ENCODE peak calls at places on chromosomes 2 and 18, in six cellular contexts. J is fibroblast of mammary gland, Q is nephron progenitor cell, A is mesothelial cell of epicardium, Y is HepG2, B is suprapubic skin. R is an unnamed sample.

GRCh38 chr2:102724553-102724952 is 37.3 kb upstream of the TMEM182 start:
- DNase-seq in J (no peak), A (no peak), Q (no peak), Y (no peak), B (no peak), R (no peak)

GRCh38 chr2:118750959-118751565 is 96.4 kb downstream of the EN1 start:
- DNase-seq in Y (no peak), J (peak), Q (no peak), B (no peak), A (no peak), R (no peak)

GRCh38 chr18:57025525-57025924 is 121.4 kb upstream of the BOD1L2 start:
- DNase-seq in B (no peak), Q (peak), J (peak), Y (no peak), A (no peak), R (no peak)

GRCh38 chr2:8872821-8873432 is 35.5 kb upstream of the KIDINS220 start:
- DNase-seq in J (peak), Q (no peak), A (no peak), B (no peak), Y (peak), R (no peak)

GRCh38 chr2:240993446-240994160 is 4.8 kb upstream of the SNED1 start:
- DNase-seq in Y (no peak), A (no peak), J (no peak), B (peak), Q (no peak), R (peak)

GRCh38 chr2:55428258-55428657 is 8.6 kb upstream of the CCDC88A start:
- DNase-seq in A (no peak), B (no peak), J (no peak), Q (no peak), Y (no peak), R (no peak)

GRCh38 chr2:86441789-86442641 is 844 bp downstream of the KDM3A start:
- DNase-seq in A (peak), Q (peak), Y (peak), J (peak), B (peak), R (peak)

GRCh38 chr18:62637807-62638687 is 77.3 kb upstream of the PHLPP1 start:
- DNase-seq in Y (peak), Q (no peak), J (no peak), B (no peak), A (no peak), R (no peak)

GRCh38 chr2:173159794-173160463 is 84.3 kb downstream of the MAP3K20 start:
- DNase-seq in Y (peak), B (peak), Q (no peak), A (no peak), J (peak), R (no peak)

GRCh38 chr2:226579519-226579918 is 220.1 kb downstream of the IRS1 start:
- DNase-seq in Y (no peak), B (no peak), A (no peak), J (peak), Q (no peak), R (no peak)

GRCh38 chr2:43925431-43925830 is 70.4 kb downstream of the LRPPRC start:
- DNase-seq in A (no peak), B (no peak), J (no peak), Q (no peak), Y (no peak), R (no peak)

GRCh38 chr18:13500891-13501887 is 225.2 kb downstream of the FAM210A start:
- DNase-seq in J (peak), Y (no peak), B (no peak), A (no peak), Q (no peak), R (no peak)

GRCh38 chr2:190585000-190585678 is 50.6 kb upstream of the NEMP2 start:
- DNase-seq in Q (no peak), J (no peak), B (no peak), Y (no peak), A (no peak), R (no peak)

GRCh38 chr2:182077451-182078142 is 91.9 kb downstream of the PPP1R1C start:
- DNase-seq in Y (peak), Q (peak), A (no peak), J (peak), B (no peak), R (no peak)

GRCh38 chr2:185984670-185985069 is 246.1 kb downstream of the FSIP2 start:
- DNase-seq in A (no peak), B (no peak), Y (no peak), Q (no peak), J (peak), R (no peak)

GRCh38 chr2:191860760-191861466 is 14.0 kb upstream of the CAVIN2 start:
- DNase-seq in B (no peak), A (no peak), Q (no peak), J (no peak), Y (peak), R (no peak)

GRCh38 chr18:46360102-46360699 is 256.0 kb downstream of the HAUS1 start:
- DNase-seq in Y (no peak), Q (no peak), B (no peak), J (no peak), A (no peak), R (no peak)

GRCh38 chr2:45889053-45889452 is 237.6 kb downstream of the PRKCE start:
- DNase-seq in B (no peak), Q (no peak), Y (no peak), J (no peak), A (no peak), R (no peak)

DNA sequence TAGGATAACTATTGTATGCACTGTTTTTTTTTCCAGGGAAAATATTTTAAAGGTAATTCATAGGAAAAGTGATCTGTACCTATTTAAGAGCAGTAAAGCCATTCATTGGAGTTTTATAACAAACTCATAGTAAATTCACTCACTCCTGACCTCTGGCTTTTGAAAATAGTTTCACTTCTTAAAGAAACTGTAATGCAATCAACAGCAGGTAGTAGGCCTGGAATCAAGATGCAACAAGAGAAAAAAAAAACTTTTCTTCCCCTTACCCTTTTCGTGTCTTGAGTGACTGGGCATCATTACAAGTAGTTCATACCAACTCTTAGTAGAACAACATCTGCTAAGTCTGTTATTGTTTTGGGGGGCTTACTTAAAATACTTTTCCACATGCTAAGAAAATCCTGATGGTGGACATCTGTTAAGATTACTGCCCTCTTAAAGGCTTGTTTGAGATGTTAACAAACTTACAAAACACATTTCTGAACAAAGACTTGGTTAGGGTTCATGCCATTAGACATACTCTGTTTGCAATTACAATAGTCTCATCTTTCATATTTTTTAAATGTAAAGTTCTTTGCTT is 164.2 kb upstream of the FOSL2 start:
- DNase-seq in Y (no peak), A (no peak), J (no peak), B (no peak), Q (no peak), R (no peak)
- TF ChIP-seq CTCF in Y (no peak), A (no peak), J (peak), B (no peak), Q (no peak), R (peak)

GRCh38 chr18:6521804-6522418 is 107.2 kb upstream of the L3MBTL4 start:
- DNase-seq in A (no peak), B (no peak), Y (peak), Q (peak), J (peak), R (no peak)
- TF ChIP-seq CTCF in A (peak), B (peak), Y (peak), Q (peak), J (peak), R (peak)

GRCh38 chr2:134384131-134384530 is 130.3 kb downstream of the MGAT5 start:
- DNase-seq in J (no peak), Q (no peak), A (no peak), Y (no peak), B (no peak), R (no peak)

GRCh38 chr2:134377730-134378129 is 123.9 kb downstream of the MGAT5 start:
- DNase-seq in A (no peak), Q (no peak), B (no peak), Y (no peak), J (no peak), R (no peak)

GRCh38 chr2:134379722-134380121 is 125.8 kb downstream of the MGAT5 start:
- DNase-seq in B (no peak), J (no peak), Q (no peak), Y (no peak), A (no peak), R (no peak)

GRCh38 chr2:134379293-134379692 is 125.4 kb downstream of the MGAT5 start:
- DNase-seq in A (no peak), Q (no peak), J (peak), Y (no peak), B (no peak), R (no peak)

GRCh38 chr2:134381141-134381540 is 127.3 kb downstream of the MGAT5 start:
- DNase-seq in A (no peak), B (no peak), Y (no peak), Q (no peak), J (no peak), R (no peak)
- TF ChIP-seq CTCF in A (no peak), B (no peak), Y (no peak), Q (no peak), J (no peak), R (no peak)

GRCh38 chr2:26178246-26178645 is 5.4 kb downstream of the GAREM2 start:
- DNase-seq in Q (no peak), A (no peak), J (no peak), B (peak), Y (no peak), R (no peak)
- TF ChIP-seq CTCF in Q (no peak), A (no peak), J (no peak), B (no peak), Y (no peak), R (no peak)

GRCh38 chr2:66270247-66270646 is 164.7 kb upstream of the MEIS1 start:
- DNase-seq in Q (no peak), A (no peak), Y (no peak), J (no peak), B (no peak), R (no peak)
- TF ChIP-seq CTCF in Q (no peak), A (no peak), Y (no peak), J (no peak), B (no peak), R (no peak)

DNA sequence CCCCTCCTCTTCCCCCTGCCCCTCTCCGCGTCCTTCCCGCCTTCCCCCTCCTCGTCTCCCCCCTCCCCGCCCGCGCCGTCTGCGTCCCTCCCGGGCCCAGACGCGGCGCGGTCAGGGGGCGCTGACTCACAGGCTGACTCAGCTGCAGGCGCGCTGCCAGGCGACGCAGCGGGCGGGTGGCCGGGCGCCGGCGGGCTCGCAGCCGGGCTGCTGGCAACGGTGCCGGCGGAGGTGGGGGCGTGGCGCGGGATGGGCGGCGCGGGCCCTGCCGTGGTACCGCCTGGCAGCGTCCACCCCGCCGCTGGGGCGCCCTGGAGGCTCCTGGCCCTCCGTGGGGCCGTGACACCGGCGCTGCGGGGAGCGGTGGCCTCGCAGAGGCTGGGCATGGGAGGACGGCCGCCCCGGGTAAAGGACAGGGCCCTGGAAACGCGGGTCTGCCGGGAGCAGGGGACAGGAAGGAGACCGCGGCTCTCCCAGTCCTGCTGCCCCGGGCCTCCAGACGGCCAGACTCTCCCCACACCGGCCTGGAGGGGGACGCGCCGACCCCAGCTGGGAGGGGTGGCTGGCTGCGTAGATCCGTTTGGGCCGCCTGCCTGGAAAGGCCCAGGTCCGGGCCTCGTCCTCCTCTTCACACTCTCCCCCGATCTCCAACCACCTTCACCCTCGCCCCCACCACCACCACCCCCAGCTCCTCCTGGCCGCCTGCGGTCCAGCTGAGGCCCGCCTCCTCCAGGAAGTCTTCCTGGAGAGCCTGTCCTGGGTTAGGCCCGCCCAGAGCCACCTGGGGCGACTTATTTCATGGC is 10.0 kb upstream of the PROC start:
- DNase-seq in Q (peak), B (peak), A (peak), J (peak), Y (peak), R (peak)
- TF ChIP-seq CTCF in Q (no peak), B (no peak), A (no peak), J (no peak), Y (peak), R (no peak)

DNA sequence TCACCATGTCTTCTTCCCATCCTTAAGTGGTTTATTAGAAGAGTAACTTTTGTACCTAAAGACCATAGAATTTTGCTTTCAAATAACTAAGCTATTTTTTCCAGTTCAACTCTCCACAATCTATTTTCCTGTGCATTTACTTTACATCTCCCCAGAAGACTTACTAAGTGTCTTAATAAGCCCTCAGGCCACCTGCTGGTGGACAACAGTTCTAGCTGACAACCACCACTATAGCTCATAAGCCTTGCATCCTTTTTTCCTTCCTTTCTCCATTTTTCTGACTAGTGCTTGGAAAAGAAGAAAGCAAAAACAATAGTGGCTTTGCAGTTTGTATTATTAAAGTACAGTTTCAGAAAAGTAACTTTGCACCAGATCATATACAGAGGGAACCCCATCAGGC is 149.5 kb upstream of the TMEM200C start:
- DNase-seq in A (no peak), B (no peak), J (peak), Y (peak), Q (no peak), R (no peak)
- TF ChIP-seq CTCF in A (no peak), B (no peak), J (peak), Y (no peak), Q (no peak), R (peak)

DNA sequence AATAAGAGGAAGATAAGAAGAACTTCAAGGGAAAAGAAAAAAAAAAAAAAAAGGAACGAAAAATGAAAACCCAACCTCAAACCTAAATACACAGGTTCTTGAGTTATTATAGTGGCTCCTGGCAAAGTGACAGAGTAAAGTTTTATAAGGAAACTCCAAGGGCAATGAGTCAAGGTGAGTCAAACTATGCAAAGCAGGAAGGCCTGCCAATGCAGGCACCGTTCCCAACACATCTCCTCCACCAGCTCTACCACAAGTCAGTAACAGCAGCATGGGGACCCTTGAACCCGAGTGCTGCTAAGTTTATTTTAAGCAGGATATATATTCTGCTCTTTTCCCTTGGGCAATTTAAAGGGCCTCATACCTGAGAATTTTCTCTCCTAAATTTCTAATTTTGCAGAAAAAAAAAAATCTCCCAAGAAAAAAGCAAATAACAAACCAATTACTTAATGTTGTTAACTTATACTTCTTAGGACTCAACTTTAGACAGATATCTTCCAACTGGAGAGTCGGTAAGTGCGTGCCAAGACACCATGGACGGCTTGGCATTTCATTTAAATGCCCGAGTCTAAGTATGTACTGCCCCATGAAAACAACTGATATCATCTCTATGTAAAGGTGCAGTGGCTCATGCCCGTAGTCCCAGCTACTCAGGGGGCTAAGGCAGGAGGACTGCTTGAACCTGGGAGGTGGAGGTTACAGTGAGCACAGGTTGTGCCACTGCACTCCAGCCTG is 75.7 kb upstream of the TFCP2L1 start:
- DNase-seq in Y (no peak), J (peak), Q (no peak), A (no peak), B (no peak), R (no peak)
- TF ChIP-seq CTCF in Y (no peak), J (no peak), Q (no peak), A (no peak), B (no peak), R (no peak)

GRCh38 chr2:180657054-180657453 is 323.4 kb upstream of the UBE2E3 start:
- DNase-seq in A (no peak), Y (no peak), Q (no peak), B (no peak), J (peak), R (no peak)
- TF ChIP-seq CTCF in A (no peak), Y (no peak), Q (no peak), B (no peak), J (no peak), R (no peak)